ENCODE peak calls at places on chromosome 13, in seven cellular contexts. One of them, this sample, is unnamed.

GRCh38 chr13:35966024-35966423 is 165.2 kb downstream of the DCLK1 start:
- DNase-seq in neural progenitor cell: no peak
- DNase-seq in cardiac muscle cell: no peak
- DNase-seq in CD8-positive, alpha-beta T cell: no peak
- DNase-seq in choroid plexus epithelial cell: no peak
- DNase-seq in brain microvascular endothelial cell: no peak
- DNase-seq in mucosa of descending colon: no peak
- DNase-seq in this sample: no peak

GRCh38 chr13:28336193-28336657 is 158.7 kb downstream of the FLT1 start:
- DNase-seq in neural progenitor cell: no peak
- DNase-seq in cardiac muscle cell: no peak
- DNase-seq in CD8-positive, alpha-beta T cell: no peak
- DNase-seq in choroid plexus epithelial cell: no peak
- DNase-seq in brain microvascular endothelial cell: no peak
- DNase-seq in mucosa of descending colon: no peak
- DNase-seq in this sample: no peak

GRCh38 chr13:87537946-87538345 is 133.2 kb upstream of the SLITRK5 start:
- DNase-seq in neural progenitor cell: no peak
- DNase-seq in cardiac muscle cell: no peak
- DNase-seq in CD8-positive, alpha-beta T cell: no peak
- DNase-seq in choroid plexus epithelial cell: no peak
- DNase-seq in brain microvascular endothelial cell: no peak
- DNase-seq in mucosa of descending colon: no peak
- DNase-seq in this sample: no peak

GRCh38 chr13:34833562-34834182 is 108.4 kb upstream of the NBEA start:
- DNase-seq in neural progenitor cell: peak
- DNase-seq in cardiac muscle cell: no peak
- DNase-seq in CD8-positive, alpha-beta T cell: no peak
- DNase-seq in choroid plexus epithelial cell: peak
- DNase-seq in brain microvascular endothelial cell: peak
- DNase-seq in mucosa of descending colon: no peak
- DNase-seq in this sample: no peak

GRCh38 chr13:43128504-43128929 is 105.1 kb downstream of the DNAJC15 start:
- DNase-seq in neural progenitor cell: no peak
- DNase-seq in cardiac muscle cell: peak
- DNase-seq in CD8-positive, alpha-beta T cell: no peak
- DNase-seq in choroid plexus epithelial cell: no peak
- DNase-seq in brain microvascular endothelial cell: no peak
- DNase-seq in mucosa of descending colon: no peak
- DNase-seq in this sample: no peak

GRCh38 chr13:39910833-39911232 is 255.4 kb downstream of the COG6 start:
- DNase-seq in neural progenitor cell: no peak
- DNase-seq in cardiac muscle cell: peak
- DNase-seq in CD8-positive, alpha-beta T cell: no peak
- DNase-seq in choroid plexus epithelial cell: peak
- DNase-seq in brain microvascular endothelial cell: no peak
- DNase-seq in mucosa of descending colon: no peak
- DNase-seq in this sample: peak

GRCh38 chr13:109416001-109416400 is 370.4 kb downstream of the IRS2 start:
- DNase-seq in neural progenitor cell: no peak
- DNase-seq in cardiac muscle cell: no peak
- DNase-seq in CD8-positive, alpha-beta T cell: no peak
- DNase-seq in choroid plexus epithelial cell: no peak
- DNase-seq in brain microvascular endothelial cell: no peak
- DNase-seq in mucosa of descending colon: no peak
- DNase-seq in this sample: no peak

GRCh38 chr13:99281811-99282263 is 23.7 kb upstream of the GPR18 start:
- DNase-seq in neural progenitor cell: no peak
- DNase-seq in cardiac muscle cell: no peak
- DNase-seq in CD8-positive, alpha-beta T cell: peak
- DNase-seq in choroid plexus epithelial cell: peak
- DNase-seq in brain microvascular endothelial cell: no peak
- DNase-seq in mucosa of descending colon: peak
- DNase-seq in this sample: no peak

GRCh38 chr13:26557393-26558073 is at the start of gene WASF3:
- DNase-seq in neural progenitor cell: peak
- DNase-seq in cardiac muscle cell: peak
- DNase-seq in CD8-positive, alpha-beta T cell: peak
- DNase-seq in choroid plexus epithelial cell: peak
- DNase-seq in brain microvascular endothelial cell: peak
- DNase-seq in mucosa of descending colon: peak
- DNase-seq in this sample: peak

GRCh38 chr13:80141114-80141849 is 199.6 kb downstream of the SPRY2 start:
- DNase-seq in neural progenitor cell: peak
- DNase-seq in cardiac muscle cell: peak
- DNase-seq in CD8-positive, alpha-beta T cell: no peak
- DNase-seq in choroid plexus epithelial cell: peak
- DNase-seq in brain microvascular endothelial cell: peak
- DNase-seq in mucosa of descending colon: no peak
- DNase-seq in this sample: peak

GRCh38 chr13:22717036-22717435 is 463.7 kb upstream of the SGCG start:
- DNase-seq in neural progenitor cell: peak
- DNase-seq in cardiac muscle cell: no peak
- DNase-seq in CD8-positive, alpha-beta T cell: no peak
- DNase-seq in choroid plexus epithelial cell: no peak
- DNase-seq in brain microvascular endothelial cell: no peak
- DNase-seq in mucosa of descending colon: no peak
- DNase-seq in this sample: no peak

GRCh38 chr13:94120878-94121277 is 358.6 kb downstream of the DCT start:
- DNase-seq in neural progenitor cell: no peak
- DNase-seq in cardiac muscle cell: no peak
- DNase-seq in CD8-positive, alpha-beta T cell: no peak
- DNase-seq in choroid plexus epithelial cell: no peak
- DNase-seq in brain microvascular endothelial cell: no peak
- DNase-seq in mucosa of descending colon: no peak
- DNase-seq in this sample: no peak

GRCh38 chr13:72125561-72125960 is 258.6 kb upstream of the DACH1 start:
- DNase-seq in neural progenitor cell: no peak
- DNase-seq in cardiac muscle cell: no peak
- DNase-seq in CD8-positive, alpha-beta T cell: no peak
- DNase-seq in choroid plexus epithelial cell: peak
- DNase-seq in brain microvascular endothelial cell: peak
- DNase-seq in mucosa of descending colon: no peak
- DNase-seq in this sample: no peak

GRCh38 chr13:49746111-49746510 is 46.4 kb downstream of the KPNA3 start:
- DNase-seq in neural progenitor cell: no peak
- DNase-seq in cardiac muscle cell: no peak
- DNase-seq in CD8-positive, alpha-beta T cell: no peak
- DNase-seq in choroid plexus epithelial cell: no peak
- DNase-seq in brain microvascular endothelial cell: no peak
- DNase-seq in mucosa of descending colon: peak
- DNase-seq in this sample: no peak

GRCh38 chr13:99651016-99651415 is 149.7 kb downstream of the TM9SF2 start:
- DNase-seq in neural progenitor cell: no peak
- DNase-seq in cardiac muscle cell: no peak
- DNase-seq in CD8-positive, alpha-beta T cell: no peak
- DNase-seq in choroid plexus epithelial cell: no peak
- DNase-seq in brain microvascular endothelial cell: no peak
- DNase-seq in mucosa of descending colon: no peak
- DNase-seq in this sample: no peak

GRCh38 chr13:94435604-94436226 is 43.8 kb downstream of the DCT start:
- DNase-seq in neural progenitor cell: peak
- DNase-seq in cardiac muscle cell: peak
- DNase-seq in CD8-positive, alpha-beta T cell: no peak
- DNase-seq in choroid plexus epithelial cell: peak
- DNase-seq in brain microvascular endothelial cell: no peak
- DNase-seq in mucosa of descending colon: no peak
- DNase-seq in this sample: peak

GRCh38 chr13:39688699-39689405 is 33.4 kb downstream of the COG6 start:
- DNase-seq in neural progenitor cell: no peak
- DNase-seq in cardiac muscle cell: peak
- DNase-seq in CD8-positive, alpha-beta T cell: no peak
- DNase-seq in choroid plexus epithelial cell: peak
- DNase-seq in brain microvascular endothelial cell: peak
- DNase-seq in mucosa of descending colon: no peak
- DNase-seq in this sample: peak

GRCh38 chr13:77883328-77883727 is 35.3 kb downstream of the EDNRB start:
- DNase-seq in neural progenitor cell: no peak
- DNase-seq in cardiac muscle cell: no peak
- DNase-seq in CD8-positive, alpha-beta T cell: no peak
- DNase-seq in choroid plexus epithelial cell: no peak
- DNase-seq in brain microvascular endothelial cell: no peak
- DNase-seq in mucosa of descending colon: no peak
- DNase-seq in this sample: no peak

GRCh38 chr13:98103942-98104880 is 38.7 kb upstream of the FARP1 start:
- DNase-seq in neural progenitor cell: no peak
- DNase-seq in cardiac muscle cell: no peak
- DNase-seq in CD8-positive, alpha-beta T cell: no peak
- DNase-seq in choroid plexus epithelial cell: peak
- DNase-seq in brain microvascular endothelial cell: no peak
- DNase-seq in mucosa of descending colon: no peak
- DNase-seq in this sample: no peak

GRCh38 chr13:65724261-65724660 is 1505.9 kb downstream of the PCDH9 start:
- DNase-seq in neural progenitor cell: no peak
- DNase-seq in cardiac muscle cell: peak
- DNase-seq in CD8-positive, alpha-beta T cell: no peak
- DNase-seq in choroid plexus epithelial cell: peak
- DNase-seq in brain microvascular endothelial cell: peak
- DNase-seq in mucosa of descending colon: no peak
- DNase-seq in this sample: peak

GRCh38 chr13:21670006-21670882 is 629 bp upstream of the FGF9 start:
- DNase-seq in neural progenitor cell: peak
- DNase-seq in cardiac muscle cell: peak
- DNase-seq in CD8-positive, alpha-beta T cell: peak
- DNase-seq in choroid plexus epithelial cell: peak
- DNase-seq in brain microvascular endothelial cell: peak
- DNase-seq in mucosa of descending colon: peak
- DNase-seq in this sample: peak

GRCh38 chr13:109782066-109782822 is 4.1 kb downstream of the IRS2 start:
- DNase-seq in neural progenitor cell: no peak
- DNase-seq in cardiac muscle cell: no peak
- DNase-seq in CD8-positive, alpha-beta T cell: no peak
- DNase-seq in choroid plexus epithelial cell: no peak
- DNase-seq in brain microvascular endothelial cell: no peak
- DNase-seq in mucosa of descending colon: peak
- DNase-seq in this sample: no peak

GRCh38 chr13:29566206-29566605 is 29.3 kb downstream of the SLC7A1 start:
- DNase-seq in neural progenitor cell: no peak
- DNase-seq in cardiac muscle cell: no peak
- DNase-seq in CD8-positive, alpha-beta T cell: no peak
- DNase-seq in choroid plexus epithelial cell: no peak
- DNase-seq in brain microvascular endothelial cell: no peak
- DNase-seq in mucosa of descending colon: no peak
- DNase-seq in this sample: no peak
- H3K4me3 ChIP-seq in neural progenitor cell: no peak
- H3K4me3 ChIP-seq in cardiac muscle cell: no peak
- H3K4me3 ChIP-seq in CD8-positive, alpha-beta T cell: no peak
- H3K4me3 ChIP-seq in choroid plexus epithelial cell: no peak
- H3K4me3 ChIP-seq in brain microvascular endothelial cell: no peak
- H3K4me3 ChIP-seq in mucosa of descending colon: no peak
- H3K4me3 ChIP-seq in this sample: no peak

DNA sequence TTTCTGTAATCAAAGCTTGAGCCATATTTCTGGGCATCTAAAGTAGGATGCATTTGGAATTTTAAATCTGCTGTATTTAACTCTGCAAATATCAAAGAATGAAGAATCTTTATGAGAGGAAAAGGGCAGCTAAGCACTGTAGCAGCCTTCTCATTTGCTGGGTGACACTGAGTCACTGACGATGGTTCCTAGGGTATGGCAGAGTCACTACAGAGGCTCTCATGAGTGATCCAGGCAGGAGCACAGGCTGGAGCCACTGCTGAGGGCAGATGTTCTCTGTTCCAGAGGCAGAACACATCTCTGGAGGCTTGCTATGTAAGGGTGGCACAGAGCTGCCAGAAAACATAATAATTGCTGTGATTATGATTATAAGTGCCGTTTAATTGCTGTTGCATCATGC is 340.7 kb upstream of the HTR2A start:
- DNase-seq in neural progenitor cell: no peak
- DNase-seq in cardiac muscle cell: no peak
- DNase-seq in CD8-positive, alpha-beta T cell: no peak
- DNase-seq in choroid plexus epithelial cell: no peak
- DNase-seq in brain microvascular endothelial cell: no peak
- DNase-seq in mucosa of descending colon: no peak
- DNase-seq in this sample: no peak
- TF ChIP-seq CTCF in neural progenitor cell: no peak
- TF ChIP-seq CTCF in cardiac muscle cell: no peak
- TF ChIP-seq CTCF in CD8-positive, alpha-beta T cell: no peak
- TF ChIP-seq CTCF in choroid plexus epithelial cell: no peak
- TF ChIP-seq CTCF in brain microvascular endothelial cell: no peak
- TF ChIP-seq CTCF in mucosa of descending colon: no peak
- TF ChIP-seq CTCF in this sample: no peak

GRCh38 chr13:112986470-112986869 is 17.5 kb downstream of the MCF2L start:
- DNase-seq in neural progenitor cell: no peak
- DNase-seq in cardiac muscle cell: no peak
- DNase-seq in CD8-positive, alpha-beta T cell: no peak
- DNase-seq in choroid plexus epithelial cell: no peak
- DNase-seq in brain microvascular endothelial cell: no peak
- DNase-seq in mucosa of descending colon: no peak
- DNase-seq in this sample: no peak

GRCh38 chr13:112984501-112984900 is 15.5 kb downstream of the MCF2L start:
- DNase-seq in neural progenitor cell: no peak
- DNase-seq in cardiac muscle cell: no peak
- DNase-seq in CD8-positive, alpha-beta T cell: no peak
- DNase-seq in choroid plexus epithelial cell: no peak
- DNase-seq in brain microvascular endothelial cell: no peak
- DNase-seq in mucosa of descending colon: no peak
- DNase-seq in this sample: no peak

GRCh38 chr13:112983428-112984196 is 14.6 kb downstream of the MCF2L start:
- DNase-seq in neural progenitor cell: no peak
- DNase-seq in cardiac muscle cell: no peak
- DNase-seq in CD8-positive, alpha-beta T cell: no peak
- DNase-seq in choroid plexus epithelial cell: no peak
- DNase-seq in brain microvascular endothelial cell: no peak
- DNase-seq in mucosa of descending colon: peak
- DNase-seq in this sample: no peak

GRCh38 chr13:112985803-112986408 is 16.9 kb downstream of the MCF2L start:
- DNase-seq in neural progenitor cell: no peak
- DNase-seq in cardiac muscle cell: no peak
- DNase-seq in CD8-positive, alpha-beta T cell: no peak
- DNase-seq in choroid plexus epithelial cell: no peak
- DNase-seq in brain microvascular endothelial cell: no peak
- DNase-seq in mucosa of descending colon: no peak
- DNase-seq in this sample: no peak

GRCh38 chr13:112984954-112985802 is 16.2 kb downstream of the MCF2L start:
- DNase-seq in neural progenitor cell: no peak
- DNase-seq in cardiac muscle cell: no peak
- DNase-seq in CD8-positive, alpha-beta T cell: no peak
- DNase-seq in choroid plexus epithelial cell: no peak
- DNase-seq in brain microvascular endothelial cell: no peak
- DNase-seq in mucosa of descending colon: peak
- DNase-seq in this sample: no peak
- H3K4me3 ChIP-seq in neural progenitor cell: no peak
- H3K4me3 ChIP-seq in cardiac muscle cell: no peak
- H3K4me3 ChIP-seq in CD8-positive, alpha-beta T cell: no peak
- H3K4me3 ChIP-seq in choroid plexus epithelial cell: no peak
- H3K4me3 ChIP-seq in brain microvascular endothelial cell: no peak
- H3K4me3 ChIP-seq in mucosa of descending colon: peak
- H3K4me3 ChIP-seq in this sample: no peak

GRCh38 chr13:51093574-51093973 is 17.5 kb downstream of the C13orf42 start:
- DNase-seq in neural progenitor cell: no peak
- DNase-seq in cardiac muscle cell: no peak
- DNase-seq in CD8-positive, alpha-beta T cell: no peak
- DNase-seq in choroid plexus epithelial cell: no peak
- DNase-seq in brain microvascular endothelial cell: no peak
- DNase-seq in mucosa of descending colon: no peak
- DNase-seq in this sample: no peak

GRCh38 chr13:51097353-51098043 is 13.6 kb downstream of the C13orf42 start:
- DNase-seq in neural progenitor cell: peak
- DNase-seq in cardiac muscle cell: no peak
- DNase-seq in CD8-positive, alpha-beta T cell: no peak
- DNase-seq in choroid plexus epithelial cell: no peak
- DNase-seq in brain microvascular endothelial cell: no peak
- DNase-seq in mucosa of descending colon: no peak
- DNase-seq in this sample: no peak

GRCh38 chr13:51096131-51096530 is 14.9 kb downstream of the C13orf42 start:
- DNase-seq in neural progenitor cell: no peak
- DNase-seq in cardiac muscle cell: no peak
- DNase-seq in CD8-positive, alpha-beta T cell: no peak
- DNase-seq in choroid plexus epithelial cell: no peak
- DNase-seq in brain microvascular endothelial cell: no peak
- DNase-seq in mucosa of descending colon: no peak
- DNase-seq in this sample: no peak

GRCh38 chr13:51091839-51092238 is 19.2 kb downstream of the C13orf42 start:
- DNase-seq in neural progenitor cell: no peak
- DNase-seq in cardiac muscle cell: no peak
- DNase-seq in CD8-positive, alpha-beta T cell: no peak
- DNase-seq in choroid plexus epithelial cell: no peak
- DNase-seq in brain microvascular endothelial cell: no peak
- DNase-seq in mucosa of descending colon: no peak
- DNase-seq in this sample: no peak
- TF ChIP-seq CTCF in neural progenitor cell: peak
- TF ChIP-seq CTCF in cardiac muscle cell: no peak
- TF ChIP-seq CTCF in CD8-positive, alpha-beta T cell: no peak
- TF ChIP-seq CTCF in choroid plexus epithelial cell: no peak
- TF ChIP-seq CTCF in brain microvascular endothelial cell: no peak
- TF ChIP-seq CTCF in mucosa of descending colon: no peak
- TF ChIP-seq CTCF in this sample: no peak

This sample was measured in astrocyte of the spinal cord.